ENCODE peak calls at places on chromosomes 3 and 15, in four cellular contexts. U is heart left ventricle, V is kidney, N is cardiac muscle cell. O is an unnamed sample.
A peak's percentile ranks its signal among the peaks of the same experiment; 100 is the strongest.

GRCh38 chr3:48273594-48274211 is 32.8 kb downstream of the ZNF589 start:
- DNase-seq in U (no peak), N (peak; percentile 73), V (no peak), O (peak; percentile 50)

GRCh38 chr3:97687734-97688133 is 76.8 kb upstream of the ARL6 start:
- DNase-seq in V (no peak), U (no peak), N (no peak), O (no peak)

GRCh38 chr3:172249039-172249438 is 199.2 kb downstream of the GHSR start:
- DNase-seq in V (no peak), U (no peak), N (peak; percentile 53), O (no peak)

GRCh38 chr3:180808823-180809575 is 103.5 kb upstream of the FXR1 start:
- DNase-seq in U (no peak), V (no peak), N (no peak), O (no peak)

GRCh38 chr15:29129221-29129620 is 140.4 kb downstream of the NSMCE3 start:
- DNase-seq in V (peak; percentile 15), N (no peak), U (no peak), O (peak; percentile 10)

GRCh38 chr15:34496616-34497015 is 59.0 kb upstream of the GOLGA8A start:
- DNase-seq in U (no peak), N (no peak), V (peak; percentile 54), O (no peak)

GRCh38 chr3:152126260-152126659 is 142.5 kb upstream of the MBNL1 start:
- DNase-seq in N (peak; percentile 24), V (no peak), U (no peak), O (no peak)

GRCh38 chr3:146948161-146948560 is 343.0 kb upstream of the PLSCR5 start:
- DNase-seq in U (no peak), V (no peak), N (no peak), O (no peak)

GRCh38 chr3:114338651-114339357 is 45.0 kb downstream of the TIGIT start:
- DNase-seq in U (no peak), V (peak; percentile 68), N (no peak), O (peak; percentile 30)

GRCh38 chr3:192825657-192826200 is 91.9 kb downstream of the MB21D2 start:
- DNase-seq in V (no peak), N (peak; percentile 79), U (no peak), O (no peak)

GRCh38 chr3:152156880-152157279 is 111.8 kb upstream of the MBNL1 start:
- DNase-seq in U (no peak), V (no peak), N (no peak), O (no peak)

GRCh38 chr3:11734-12133 is 184.8 kb upstream of the CHL1 start:
- DNase-seq in N (peak; percentile 8), U (peak; percentile 20), V (peak; percentile 67), O (no peak)

GRCh38 chr15:36591534-36592411 is 12.3 kb downstream of the CDIN1 start:
- DNase-seq in U (peak; percentile 50), N (peak; percentile 29), V (no peak), O (no peak)

GRCh38 chr3:18808423-18808822 is 339.9 kb upstream of the KCNH8 start:
- DNase-seq in U (no peak), N (peak; percentile 43), V (no peak), O (no peak)

GRCh38 chr3:62145086-62145757 is 228.1 kb downstream of the FEZF2 start:
- DNase-seq in N (no peak), V (no peak), U (no peak), O (no peak)

GRCh38 chr15:60396100-60396499 is 1.7 kb downstream of the ANXA2 start:
- DNase-seq in N (no peak), V (no peak), U (no peak), O (no peak)

GRCh38 chr15:60396964-60397771 is 618 bp downstream of the ANXA2 start:
- DNase-seq in U (peak; percentile 80), N (peak; percentile 78), V (peak; percentile 87), O (peak; percentile 30)

GRCh38 chr15:60392986-60393811 is 4.6 kb downstream of the ANXA2 start:
- DNase-seq in V (peak; percentile 87), N (peak; percentile 98), U (peak; percentile 82), O (no peak)

GRCh38 chr15:60396560-60396963 is 1.2 kb downstream of the ANXA2 start:
- DNase-seq in V (no peak), U (no peak), N (no peak), O (no peak)

GRCh38 chr15:60395276-60396011 is 2.3 kb downstream of the ANXA2 start:
- DNase-seq in N (no peak), V (no peak), U (no peak), O (no peak)
- H3K4me3 ChIP-seq in N (no peak overlapping the region), V (no peak overlapping the region), U (peak overlapping the region; percentile 81), O (no peak overlapping the region)

GRCh38 chr15:98845138-98845884 is 162.3 kb downstream of the PGPEP1L start:
- DNase-seq in V (no peak), U (no peak), N (peak; percentile 34), O (no peak)
- H3K4me1 ChIP-seq in V (peaks cover 11% of the 10 kb centered on the region), U (peaks cover 46% of the 10 kb centered on the region), N (peaks cover under 1% of the 10 kb centered on the region), O (peaks cover 9% of the 10 kb centered on the region)

DNA sequence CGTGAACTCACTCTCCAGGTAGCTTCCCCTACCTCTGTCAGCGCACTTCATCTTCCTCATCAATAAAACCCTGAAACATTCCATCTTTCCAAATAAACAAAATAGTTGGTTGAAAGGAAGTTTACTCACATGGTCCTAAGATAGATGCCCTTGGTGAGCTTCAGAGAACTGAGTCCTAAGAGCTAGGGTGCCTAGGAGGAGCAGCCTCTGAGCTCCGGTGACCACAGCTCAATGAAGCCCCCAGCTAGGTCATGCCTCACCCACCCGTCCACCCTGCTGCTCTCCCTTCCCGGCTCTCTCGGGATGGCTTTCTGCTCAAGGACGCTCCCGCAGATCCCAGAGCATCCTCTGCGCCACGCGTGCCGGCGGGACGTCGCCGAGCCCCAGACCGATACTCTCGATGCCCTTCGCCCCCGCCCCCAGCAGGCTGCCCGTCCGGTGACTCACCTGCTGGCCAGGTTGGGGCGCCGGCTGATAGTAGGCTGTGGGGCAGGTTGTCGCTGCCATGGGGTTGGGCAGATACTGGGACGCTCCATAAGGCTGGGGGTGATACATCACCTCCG is 697 bp downstream of the VGLL3 start:
- DNase-seq in V (peak; percentile 70), N (no peak), U (no peak), O (no peak)
- H3K27ac ChIP-seq in V (no peak overlapping the region), N (no peak overlapping the region), U (peak overlapping the region; percentile 67), O (no peak overlapping the region)

GRCh38 chr3:16402451-16402850 is 111.0 kb downstream of the RFTN1 start:
- DNase-seq in V (no peak), U (no peak), N (peak; percentile 62), O (no peak)
- H3K4me3 ChIP-seq in V (no peak overlapping the region), U (no peak overlapping the region), N (no peak overlapping the region), O (no peak overlapping the region)

GRCh38 chr15:100832178-100832942 is 47.3 kb upstream of the ALDH1A3 start:
- DNase-seq in V (no peak), N (no peak), U (no peak), O (no peak)

GRCh38 chr15:100836501-100836900 is 43.1 kb upstream of the ALDH1A3 start:
- DNase-seq in U (no peak), N (no peak), V (no peak), O (no peak)

GRCh38 chr15:100835626-100836025 is 44.0 kb upstream of the ALDH1A3 start:
- DNase-seq in N (no peak), U (no peak), V (no peak), O (no peak)

GRCh38 chr15:100833432-100834389 is 45.9 kb upstream of the ALDH1A3 start:
- DNase-seq in V (no peak), U (no peak), N (no peak), O (no peak)

GRCh38 chr15:100834731-100835130 is 44.9 kb upstream of the ALDH1A3 start:
- DNase-seq in N (peak; percentile 7), V (no peak), U (no peak), O (no peak)
- H3K4me1 ChIP-seq in N (no peaks in the 10 kb centered on the region), V (no peaks in the 10 kb centered on the region), U (no peaks in the 10 kb centered on the region), O (no peaks in the 10 kb centered on the region)

GRCh38 chr3:42056840-42057239 is 34.3 kb upstream of the TRAK1 start:
- DNase-seq in V (no peak), U (no peak), N (no peak), O (no peak)

GRCh38 chr3:42063886-42064285 is 27.3 kb upstream of the TRAK1 start:
- DNase-seq in V (no peak), N (peak; percentile 70), U (no peak), O (no peak)

GRCh38 chr3:42057561-42058211 is 33.5 kb upstream of the TRAK1 start:
- DNase-seq in U (no peak), V (no peak), N (no peak), O (no peak)

GRCh38 chr3:42061711-42062408 is 29.3 kb upstream of the TRAK1 start:
- DNase-seq in N (peak; percentile 92), U (peak; percentile 92), V (peak; percentile 87), O (no peak)

DNA sequence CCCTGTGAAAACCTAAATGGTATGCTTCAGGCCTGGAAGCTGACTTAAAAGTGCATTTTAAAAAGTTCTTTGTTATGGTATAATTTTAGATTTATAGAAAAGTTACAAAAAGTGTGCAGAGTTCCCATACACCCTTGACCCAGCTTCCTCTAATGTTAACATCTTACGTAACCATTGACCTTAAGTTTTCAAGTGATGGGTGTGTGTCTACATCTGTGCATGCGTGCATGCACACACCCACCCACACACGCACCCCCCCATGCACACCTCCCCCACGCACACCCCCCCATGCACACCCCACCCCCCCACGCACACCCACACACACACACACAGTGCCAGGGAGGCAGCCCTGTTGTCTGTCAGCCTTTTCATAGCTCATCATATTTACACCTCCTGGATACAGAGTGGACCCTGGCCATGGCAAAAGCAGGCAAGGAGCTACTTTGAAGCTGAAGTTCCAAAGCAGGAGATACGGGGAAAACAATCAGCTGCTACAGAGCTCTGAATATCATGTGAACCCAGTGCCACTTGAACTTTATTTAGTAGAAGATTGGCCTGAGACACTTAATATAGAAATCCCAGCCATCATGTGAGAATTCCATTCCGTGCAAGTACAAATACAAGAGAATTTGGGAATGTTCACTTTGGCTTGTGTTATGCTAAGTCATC is 30.0 kb upstream of the TRAK1 start:
- DNase-seq in V (no peak), N (no peak), U (peak; percentile 52), O (no peak)
- H3K27ac ChIP-seq in V (peak overlapping the region; percentile 40), N (peak overlapping the region; percentile 51), U (peak overlapping the region; percentile 91), O (no peak overlapping the region)

GRCh38 chr15:40063563-40064011 is 24.6 kb upstream of the SRP14 start:
- DNase-seq in V (no peak), N (no peak), U (peak; percentile 60), O (no peak)

GRCh38 chr15:40066531-40066930 is 27.6 kb upstream of the SRP14 start:
- DNase-seq in V (no peak), N (no peak), U (no peak), O (no peak)

GRCh38 chr15:40062816-40063562 is 24.0 kb upstream of the SRP14 start:
- DNase-seq in U (no peak), N (no peak), V (no peak), O (no peak)

GRCh38 chr15:40065166-40065565 is 26.2 kb upstream of the SRP14 start:
- DNase-seq in N (no peak), V (no peak), U (no peak), O (no peak)

DNA sequence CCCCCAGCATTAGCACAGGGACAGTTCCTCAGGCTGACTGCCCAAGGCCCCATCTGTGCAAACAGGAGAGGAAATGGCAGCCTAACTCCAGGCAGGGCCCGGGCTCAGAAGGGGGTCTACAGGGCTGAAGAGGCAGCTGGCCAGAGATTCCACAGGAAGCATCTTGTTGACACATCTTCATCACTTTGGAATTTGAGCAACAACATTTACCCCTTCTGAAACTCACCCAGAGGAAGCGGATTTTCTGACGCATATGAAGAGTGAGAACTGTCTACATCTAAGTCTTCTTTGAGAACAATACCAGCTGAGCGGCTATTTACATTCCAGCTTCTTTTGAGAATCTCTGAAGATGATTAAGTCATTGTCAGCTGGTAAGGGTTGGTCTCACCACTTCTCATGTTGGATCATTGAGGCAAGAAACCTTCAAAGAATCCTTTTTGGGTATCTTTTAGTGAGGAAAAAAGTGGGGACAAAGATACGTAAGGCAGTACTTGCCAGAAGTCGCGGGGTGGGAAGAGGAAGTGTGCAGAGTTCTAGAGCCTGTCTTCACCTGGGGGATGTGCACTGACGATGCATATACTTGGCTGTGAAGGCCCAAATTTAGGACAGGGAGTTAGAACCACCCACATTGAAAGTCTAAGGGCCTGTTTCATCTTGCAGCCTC is 25.4 kb upstream of the SRP14 start:
- DNase-seq in N (peak; percentile 56), V (no peak), U (no peak), O (no peak)
- H3K4me3 ChIP-seq in N (no peak overlapping the region), V (no peak overlapping the region), U (no peak overlapping the region), O (no peak overlapping the region)